ENCODE peak calls at places on chromosomes 12 and 14, in eight cellular contexts. U is NCI-H2029; Q is WERI-Rb-1; A is stimulated activated CD8-positive, alpha-beta memory T cell treated with anti-CD3 and anti-CD28 coated beads, Interleukin-7, amount 100 ng/mL, for 4 hours; B is tibial nerve; T is stimulated activated naive B cell treated with anti-CD40 and anti-IgM and Interleukin-4, amounts not matched to agents 10 μg/mL and 1 μg/mL and 100 μg/mL, for 72 hours; D is osteocyte; O is SW480. Z is an unnamed sample.

GRCh38 chr14:92959761-92960680 is 37.1 kb downstream of the CHGA start:
- DNase-seq in O (no peak), B (no peak), A (no peak), U (no peak), D (no peak), Q (peak), T (no peak), Z (no peak)

GRCh38 chr12:64877363-64878004 is 53.0 kb downstream of the TBC1D30 start:
- DNase-seq in D (no peak), Q (no peak), O (no peak), T (no peak), A (no peak), B (no peak), U (no peak), Z (no peak)

GRCh38 chr12:93020225-93020997 is 91.3 kb upstream of the EEA1 start:
- DNase-seq in B (no peak), T (no peak), A (no peak), D (no peak), U (peak), O (peak), Q (no peak), Z (no peak)

GRCh38 chr12:89707623-89707991 is 1.0 kb downstream of the ATP2B1 start:
- DNase-seq in D (no peak), T (no peak), A (no peak), O (no peak), U (no peak), B (no peak), Q (peak), Z (no peak)

GRCh38 chr14:24147761-24148428 is 597 bp downstream of the RNF31 start:
- DNase-seq in T (no peak), O (no peak), Q (no peak), U (no peak), A (no peak), B (no peak), D (no peak), Z (no peak)

GRCh38 chr14:31930493-31931225 is 146.4 kb upstream of the ARHGAP5 start:
- DNase-seq in D (no peak), U (no peak), T (no peak), A (no peak), O (no peak), Q (no peak), B (no peak), Z (no peak)

GRCh38 chr12:93247313-93248057 is 130.2 kb upstream of the NUDT4 start:
- DNase-seq in O (no peak), T (no peak), U (no peak), D (no peak), B (no peak), A (no peak), Q (no peak), Z (no peak)

GRCh38 chr14:62956413-62956812 is 88.8 kb downstream of the KCNH5 start:
- DNase-seq in Q (no peak), B (no peak), T (no peak), U (no peak), A (no peak), D (no peak), O (no peak), Z (no peak)

GRCh38 chr12:130705174-130705880 is 10.8 kb downstream of the RIMBP2 start:
- DNase-seq in U (no peak), B (no peak), A (no peak), O (no peak), D (peak), Q (peak), T (no peak), Z (no peak)

GRCh38 chr12:49400304-49400703 is 33.0 kb downstream of the SPATS2 start:
- DNase-seq in D (no peak), O (no peak), T (no peak), U (no peak), B (no peak), A (no peak), Q (no peak), Z (no peak)

GRCh38 chr12:13566286-13566685 is 369.8 kb downstream of the EMP1 start:
- DNase-seq in U (no peak), A (no peak), B (no peak), T (no peak), O (no peak), Q (no peak), D (no peak), Z (no peak)

GRCh38 chr14:89336338-89336737 is 80.7 kb downstream of the FOXN3 start:
- DNase-seq in A (no peak), U (no peak), D (no peak), T (no peak), O (peak), B (no peak), Q (peak), Z (no peak)

GRCh38 chr12:107352347-107353081 is 259.2 kb upstream of the CRY1 start:
- DNase-seq in T (no peak), U (no peak), A (peak), B (no peak), O (no peak), Q (no peak), D (no peak), Z (no peak)

GRCh38 chr14:74510955-74511354 is 17.4 kb downstream of the ISCA2 start:
- DNase-seq in U (no peak), B (no peak), T (no peak), D (no peak), O (no peak), Q (no peak), A (no peak), Z (no peak)

GRCh38 chr12:67456281-67456918 is 187.2 kb downstream of the CAND1 start:
- DNase-seq in D (no peak), Q (peak), U (peak), T (no peak), O (no peak), B (no peak), A (no peak), Z (no peak)

GRCh38 chr14:105267820-105268548 is 19.7 kb downstream of the BTBD6 start:
- DNase-seq in O (peak), T (no peak), A (no peak), B (no peak), Q (no peak), U (no peak), D (no peak), Z (no peak)

GRCh38 chr12:111022386-111022785 is 102.0 kb upstream of the MYL2 start:
- DNase-seq in O (no peak), U (no peak), D (no peak), A (no peak), B (no peak), T (no peak), Q (peak), Z (no peak)

GRCh38 chr12:3130053-3130805 is 53.0 kb downstream of the TSPAN9 start:
- DNase-seq in U (peak), T (no peak), Q (no peak), D (no peak), B (no peak), O (no peak), A (no peak), Z (no peak)

GRCh38 chr12:46357438-46358324 is 14.9 kb downstream of the SLC38A2 start:
- DNase-seq in B (no peak), T (no peak), O (peak), A (no peak), Q (no peak), U (no peak), D (no peak), Z (no peak)

GRCh38 chr12:130764073-130764472 is 48.0 kb upstream of the RIMBP2 start:
- DNase-seq in U (no peak), D (no peak), Q (no peak), O (no peak), A (no peak), B (no peak), T (no peak), Z (no peak)

GRCh38 chr12:54306925-54307731 is 6.3 kb upstream of the NFE2 start:
- DNase-seq in D (no peak), U (peak), O (peak), T (no peak), B (peak), A (no peak), Q (no peak), Z (no peak)

GRCh38 chr12:113030875-113031525 is 25.5 kb upstream of the DTX1 start:
- DNase-seq in B (no peak), D (no peak), U (peak), A (no peak), T (no peak), O (peak), Q (peak), Z (peak)

GRCh38 chr12:12715459-12716150 is 1.6 kb upstream of the CDKN1B start:
- DNase-seq in A (peak), U (no peak), Q (peak), O (peak), D (no peak), T (peak), B (no peak), Z (no peak)

GRCh38 chr12:89135976-89136634 is 216.2 kb downstream of the DUSP6 start:
- DNase-seq in O (peak), A (no peak), T (no peak), B (no peak), U (no peak), D (no peak), Q (no peak), Z (no peak)

GRCh38 chr14:101121399-101122113 is 218.0 kb upstream of the RTL1 start:
- DNase-seq in U (no peak), Q (no peak), A (no peak), B (no peak), O (no peak), D (peak), T (no peak), Z (no peak)

GRCh38 chr14:35797796-35798195 is 11.3 kb downstream of the RALGAPA1 start:
- DNase-seq in Q (no peak), U (no peak), A (no peak), D (no peak), B (no peak), T (no peak), O (no peak), Z (no peak)

Z was measured in GM18507.